ENCODE peak calls at places on chromosome 6, in six cellular contexts. One of them, this sample, is unnamed. For H3K4me1, the result is how much of the 10 kb centered on the place peaks cover.

GRCh38 chr6:168088161-168089106 is 9.4 kb upstream of the FRMD1 start:
- DNase-seq in right cardiac atrium: peak
- DNase-seq in CD8-positive, alpha-beta T cell: no peak
- DNase-seq in gastrocnemius medialis: no peak
- DNase-seq in colonic mucosa: peak
- DNase-seq in mammary epithelial cell: no peak
- DNase-seq in this sample: no peak

GRCh38 chr6:113560376-113560775 is 296.8 kb upstream of the MARCKS start:
- DNase-seq in right cardiac atrium: no peak
- DNase-seq in CD8-positive, alpha-beta T cell: no peak
- DNase-seq in gastrocnemius medialis: no peak
- DNase-seq in colonic mucosa: no peak
- DNase-seq in mammary epithelial cell: peak
- DNase-seq in this sample: no peak

GRCh38 chr6:167669870-167670802 is 156.6 kb upstream of the AFDN start:
- DNase-seq in right cardiac atrium: no peak
- DNase-seq in CD8-positive, alpha-beta T cell: no peak
- DNase-seq in gastrocnemius medialis: no peak
- DNase-seq in colonic mucosa: no peak
- DNase-seq in mammary epithelial cell: no peak
- DNase-seq in this sample: no peak

GRCh38 chr6:64034840-64035656 is 399.4 kb downstream of the PHF3 start:
- DNase-seq in right cardiac atrium: no peak
- DNase-seq in CD8-positive, alpha-beta T cell: no peak
- DNase-seq in gastrocnemius medialis: no peak
- DNase-seq in colonic mucosa: no peak
- DNase-seq in mammary epithelial cell: peak
- DNase-seq in this sample: no peak

GRCh38 chr6:136137008-136137689 is 113.0 kb downstream of the MTFR2 start:
- DNase-seq in right cardiac atrium: no peak
- DNase-seq in CD8-positive, alpha-beta T cell: no peak
- DNase-seq in gastrocnemius medialis: no peak
- DNase-seq in colonic mucosa: no peak
- DNase-seq in mammary epithelial cell: peak
- DNase-seq in this sample: no peak

GRCh38 chr6:52976591-52977035 is 18.5 kb downstream of the GSTA4 start:
- DNase-seq in right cardiac atrium: peak
- DNase-seq in CD8-positive, alpha-beta T cell: no peak
- DNase-seq in gastrocnemius medialis: no peak
- DNase-seq in colonic mucosa: no peak
- DNase-seq in mammary epithelial cell: no peak
- DNase-seq in this sample: no peak

GRCh38 chr6:168050861-168051586 is 28.0 kb downstream of the FRMD1 start:
- DNase-seq in right cardiac atrium: peak
- DNase-seq in CD8-positive, alpha-beta T cell: no peak
- DNase-seq in gastrocnemius medialis: no peak
- DNase-seq in colonic mucosa: no peak
- DNase-seq in mammary epithelial cell: no peak
- DNase-seq in this sample: no peak

GRCh38 chr6:137402143-137402542 is 92.1 kb downstream of the OLIG3 start:
- DNase-seq in right cardiac atrium: no peak
- DNase-seq in CD8-positive, alpha-beta T cell: no peak
- DNase-seq in gastrocnemius medialis: no peak
- DNase-seq in colonic mucosa: no peak
- DNase-seq in mammary epithelial cell: no peak
- DNase-seq in this sample: no peak

GRCh38 chr6:137878810-137879285 is 11.8 kb downstream of the TNFAIP3 start:
- DNase-seq in right cardiac atrium: peak
- DNase-seq in CD8-positive, alpha-beta T cell: no peak
- DNase-seq in gastrocnemius medialis: peak
- DNase-seq in colonic mucosa: no peak
- DNase-seq in mammary epithelial cell: no peak
- DNase-seq in this sample: no peak

GRCh38 chr6:23659125-23659524 is 466.9 kb upstream of the NRSN1 start:
- DNase-seq in right cardiac atrium: no peak
- DNase-seq in CD8-positive, alpha-beta T cell: no peak
- DNase-seq in gastrocnemius medialis: no peak
- DNase-seq in colonic mucosa: no peak
- DNase-seq in mammary epithelial cell: no peak
- DNase-seq in this sample: no peak

GRCh38 chr6:112289039-112289566 is 34.7 kb upstream of the LAMA4 start:
- DNase-seq in right cardiac atrium: peak
- DNase-seq in CD8-positive, alpha-beta T cell: no peak
- DNase-seq in gastrocnemius medialis: peak
- DNase-seq in colonic mucosa: peak
- DNase-seq in mammary epithelial cell: no peak
- DNase-seq in this sample: no peak

GRCh38 chr6:7122684-7123083 is 14.9 kb downstream of the RREB1 start:
- DNase-seq in right cardiac atrium: no peak
- DNase-seq in CD8-positive, alpha-beta T cell: no peak
- DNase-seq in gastrocnemius medialis: no peak
- DNase-seq in colonic mucosa: no peak
- DNase-seq in mammary epithelial cell: no peak
- DNase-seq in this sample: no peak

GRCh38 chr6:42294759-42295158 is 77.1 kb upstream of the MRPS10 start:
- DNase-seq in right cardiac atrium: no peak
- DNase-seq in CD8-positive, alpha-beta T cell: no peak
- DNase-seq in gastrocnemius medialis: no peak
- DNase-seq in colonic mucosa: no peak
- DNase-seq in mammary epithelial cell: peak
- DNase-seq in this sample: no peak

GRCh38 chr6:42674780-42675179 is 47.6 kb downstream of the PRPH2 start:
- DNase-seq in right cardiac atrium: no peak
- DNase-seq in CD8-positive, alpha-beta T cell: no peak
- DNase-seq in gastrocnemius medialis: peak
- DNase-seq in colonic mucosa: no peak
- DNase-seq in mammary epithelial cell: no peak
- DNase-seq in this sample: no peak

GRCh38 chr6:90406142-90406794 is 109.6 kb upstream of the BACH2 start:
- DNase-seq in right cardiac atrium: no peak
- DNase-seq in CD8-positive, alpha-beta T cell: no peak
- DNase-seq in gastrocnemius medialis: no peak
- DNase-seq in colonic mucosa: no peak
- DNase-seq in mammary epithelial cell: peak
- DNase-seq in this sample: no peak

GRCh38 chr6:89311853-89312531 is 3.1 kb downstream of the GABRR2 start:
- DNase-seq in right cardiac atrium: peak
- DNase-seq in CD8-positive, alpha-beta T cell: no peak
- DNase-seq in gastrocnemius medialis: no peak
- DNase-seq in colonic mucosa: peak
- DNase-seq in mammary epithelial cell: no peak
- DNase-seq in this sample: no peak

DNA sequence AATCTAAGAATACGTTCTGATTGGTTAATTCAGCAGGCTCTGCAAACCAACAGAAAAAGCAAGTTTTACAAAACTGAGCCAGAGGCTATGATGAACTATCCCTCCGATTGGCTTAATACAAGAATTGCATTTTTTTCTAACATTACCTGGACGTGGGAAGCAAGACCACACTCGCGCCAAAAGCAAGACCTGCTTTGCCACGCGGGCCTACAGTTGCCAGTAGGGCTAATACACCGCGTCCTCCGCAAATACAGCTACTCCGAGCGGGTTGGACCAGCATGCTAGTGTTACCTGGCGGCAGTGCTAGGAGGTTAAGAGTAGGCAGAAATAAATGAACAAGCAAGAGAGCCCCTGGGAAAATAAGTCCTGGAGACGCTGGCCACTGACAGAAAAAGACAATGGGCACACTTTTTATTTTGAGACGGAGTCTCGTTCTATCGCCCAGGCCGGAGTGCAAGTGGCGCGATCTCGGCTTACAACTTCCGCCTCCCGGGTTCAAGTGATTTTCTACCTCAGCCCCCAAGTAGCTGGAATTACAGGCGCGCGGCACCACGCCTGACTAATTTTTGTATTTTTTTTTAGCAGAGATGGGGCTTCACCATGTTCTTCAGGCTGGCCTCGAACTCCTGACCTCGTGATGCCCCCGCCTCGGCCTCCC is 131.9 kb upstream of the BTN3A2 start:
- DNase-seq in right cardiac atrium: peak
- DNase-seq in CD8-positive, alpha-beta T cell: peak
- DNase-seq in gastrocnemius medialis: no peak
- DNase-seq in colonic mucosa: no peak
- DNase-seq in mammary epithelial cell: peak
- DNase-seq in this sample: peak
- H3K4me3 ChIP-seq in right cardiac atrium: peak
- H3K4me3 ChIP-seq in CD8-positive, alpha-beta T cell: peak
- H3K4me3 ChIP-seq in gastrocnemius medialis: peak
- H3K4me3 ChIP-seq in colonic mucosa: peak
- H3K4me3 ChIP-seq in mammary epithelial cell: no peak
- H3K4me3 ChIP-seq in this sample: peak

DNA sequence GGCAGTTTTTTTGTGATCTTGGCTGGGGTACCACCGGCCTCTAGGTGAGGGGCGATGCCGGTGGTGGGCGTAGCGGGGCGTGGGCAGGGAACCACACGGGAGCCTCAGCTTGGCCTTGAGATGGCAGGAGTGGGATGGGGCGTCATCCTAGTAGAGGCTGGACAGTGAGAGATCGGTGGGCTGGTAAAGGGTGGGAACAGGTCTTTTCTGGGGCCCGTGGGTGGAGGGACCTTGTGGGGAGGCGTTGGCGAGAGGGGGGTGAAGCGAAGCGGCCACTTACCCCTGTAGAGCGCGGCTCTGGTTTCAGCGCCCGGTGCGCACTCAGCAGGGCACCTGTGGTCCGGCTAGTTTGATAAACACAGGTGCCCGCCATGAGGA is 12.0 kb downstream of the ITPR3 start:
- DNase-seq in right cardiac atrium: no peak
- DNase-seq in CD8-positive, alpha-beta T cell: no peak
- DNase-seq in gastrocnemius medialis: no peak
- DNase-seq in colonic mucosa: no peak
- DNase-seq in mammary epithelial cell: no peak
- DNase-seq in this sample: no peak
- H3K4me1 ChIP-seq in right cardiac atrium: under half
- H3K4me1 ChIP-seq in CD8-positive, alpha-beta T cell: under half
- H3K4me1 ChIP-seq in gastrocnemius medialis: under half
- H3K4me1 ChIP-seq in colonic mucosa: under half
- H3K4me1 ChIP-seq in mammary epithelial cell: under half
- H3K4me1 ChIP-seq in this sample: under half

GRCh38 chr6:22247916-22248482 is 48.8 kb downstream of the PRL start:
- DNase-seq in right cardiac atrium: no peak
- DNase-seq in CD8-positive, alpha-beta T cell: no peak
- DNase-seq in gastrocnemius medialis: no peak
- DNase-seq in colonic mucosa: no peak
- DNase-seq in mammary epithelial cell: no peak
- DNase-seq in this sample: no peak
- H3K4me3 ChIP-seq in right cardiac atrium: no peak
- H3K4me3 ChIP-seq in CD8-positive, alpha-beta T cell: no peak
- H3K4me3 ChIP-seq in gastrocnemius medialis: no peak
- H3K4me3 ChIP-seq in colonic mucosa: no peak
- H3K4me3 ChIP-seq in mammary epithelial cell: no peak
- H3K4me3 ChIP-seq in this sample: no peak

DNA sequence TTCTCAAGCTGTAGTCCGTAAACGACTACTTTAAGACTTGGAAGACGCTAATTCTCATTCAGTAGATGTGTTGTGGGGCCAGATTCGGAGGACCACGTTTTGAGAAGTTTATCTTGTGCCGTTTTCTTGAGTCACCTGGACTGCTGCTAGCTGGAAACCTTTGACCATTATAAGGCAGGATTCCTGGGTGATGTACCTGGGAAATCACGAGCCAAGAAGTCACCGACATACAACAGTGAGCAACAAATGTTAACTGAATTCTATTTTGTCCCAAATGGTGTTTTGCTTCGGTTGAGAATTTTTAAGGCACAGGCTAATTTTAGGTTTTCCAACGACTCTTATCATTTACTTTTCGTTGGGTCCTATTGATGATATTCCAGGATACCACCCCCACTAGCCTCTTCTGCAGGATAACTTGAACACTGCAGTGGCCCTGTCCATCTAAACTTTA is 93.3 kb upstream of the BTN3A2 start:
- DNase-seq in right cardiac atrium: no peak
- DNase-seq in CD8-positive, alpha-beta T cell: no peak
- DNase-seq in gastrocnemius medialis: no peak
- DNase-seq in colonic mucosa: peak
- DNase-seq in mammary epithelial cell: no peak
- DNase-seq in this sample: no peak
- H3K4me1 ChIP-seq in right cardiac atrium: under half
- H3K4me1 ChIP-seq in CD8-positive, alpha-beta T cell: under half
- H3K4me1 ChIP-seq in gastrocnemius medialis: under half
- H3K4me1 ChIP-seq in colonic mucosa: under half
- H3K4me1 ChIP-seq in mammary epithelial cell: under half
- H3K4me1 ChIP-seq in this sample: under half

GRCh38 chr6:10518461-10519216 is 2.5 kb upstream of the GCNT2 start:
- DNase-seq in right cardiac atrium: no peak
- DNase-seq in CD8-positive, alpha-beta T cell: no peak
- DNase-seq in gastrocnemius medialis: no peak
- DNase-seq in colonic mucosa: peak
- DNase-seq in mammary epithelial cell: peak
- DNase-seq in this sample: no peak

GRCh38 chr6:10522929-10523573 is 1.9 kb downstream of the GCNT2 start:
- DNase-seq in right cardiac atrium: no peak
- DNase-seq in CD8-positive, alpha-beta T cell: no peak
- DNase-seq in gastrocnemius medialis: no peak
- DNase-seq in colonic mucosa: no peak
- DNase-seq in mammary epithelial cell: no peak
- DNase-seq in this sample: no peak

GRCh38 chr6:10516953-10517352 is 4.2 kb upstream of the GCNT2 start:
- DNase-seq in right cardiac atrium: no peak
- DNase-seq in CD8-positive, alpha-beta T cell: no peak
- DNase-seq in gastrocnemius medialis: no peak
- DNase-seq in colonic mucosa: no peak
- DNase-seq in mammary epithelial cell: no peak
- DNase-seq in this sample: no peak

GRCh38 chr6:10520468-10520867 is 683 bp upstream of the GCNT2 start:
- DNase-seq in right cardiac atrium: no peak
- DNase-seq in CD8-positive, alpha-beta T cell: no peak
- DNase-seq in gastrocnemius medialis: no peak
- DNase-seq in colonic mucosa: no peak
- DNase-seq in mammary epithelial cell: no peak
- DNase-seq in this sample: no peak

DNA sequence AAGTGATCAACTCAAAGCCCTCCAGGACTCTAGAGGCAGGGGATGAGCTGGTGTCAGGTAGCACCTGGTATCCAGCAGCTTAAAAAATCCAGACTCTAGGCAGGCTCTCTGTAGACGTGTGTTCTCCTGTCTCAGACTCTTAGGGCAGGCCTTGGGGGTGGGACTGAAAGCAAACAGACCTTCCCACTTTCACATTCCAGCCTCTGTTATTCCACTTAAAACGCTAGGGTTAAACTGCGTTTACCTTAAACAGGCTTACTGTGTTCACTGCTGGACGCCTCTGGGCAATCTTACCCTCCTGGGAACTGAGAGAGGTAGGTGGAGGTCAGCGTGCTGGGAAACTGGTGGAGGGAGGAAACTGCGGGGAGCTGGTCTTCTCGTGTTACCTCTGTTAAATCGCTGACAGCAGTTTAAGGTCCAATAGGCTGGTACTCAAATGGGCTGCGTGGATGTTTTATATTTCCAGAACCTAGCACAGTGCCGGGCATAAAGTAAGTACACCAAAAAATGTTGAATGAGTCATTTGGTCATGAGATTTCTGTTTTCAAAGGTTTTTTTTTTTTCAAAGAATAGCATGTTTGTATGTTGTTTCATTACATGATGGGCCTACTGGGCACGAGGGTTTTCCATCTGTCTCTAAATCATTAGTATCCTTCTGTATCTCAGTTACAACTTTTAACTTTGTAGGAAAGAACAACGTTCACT is at the start of gene GCNT2:
- DNase-seq in right cardiac atrium: no peak
- DNase-seq in CD8-positive, alpha-beta T cell: no peak
- DNase-seq in gastrocnemius medialis: no peak
- DNase-seq in colonic mucosa: peak
- DNase-seq in mammary epithelial cell: no peak
- DNase-seq in this sample: no peak
- H3K4me3 ChIP-seq in right cardiac atrium: peak
- H3K4me3 ChIP-seq in CD8-positive, alpha-beta T cell: no peak
- H3K4me3 ChIP-seq in gastrocnemius medialis: no peak
- H3K4me3 ChIP-seq in colonic mucosa: no peak
- H3K4me3 ChIP-seq in mammary epithelial cell: no peak
- H3K4me3 ChIP-seq in this sample: no peak

This sample was measured in CD8-positive, alpha-beta memory T cell.